ENCODE peak calls at places on chromosomes 16 and 17, in four cellular contexts. One of them, this sample, is unnamed. For H3K9me3, the result is how much of the 10 kb centered on the place peaks cover.

GRCh38 chr17:29205047-29205446 is 24.8 kb upstream of the MYO18A start:
- DNase-seq in CD8-positive, alpha-beta T cell: no peak
- DNase-seq in kidney: no peak
- DNase-seq in HCT116: no peak
- DNase-seq in this sample: no peak

GRCh38 chr17:2782030-2782429 is 14.2 kb upstream of the RAP1GAP2 start:
- DNase-seq in CD8-positive, alpha-beta T cell: no peak
- DNase-seq in kidney: no peak
- DNase-seq in HCT116: no peak
- DNase-seq in this sample: peak

GRCh38 chr16:84532299-84532724 is 27.9 kb upstream of the MEAK7 start:
- DNase-seq in CD8-positive, alpha-beta T cell: no peak
- DNase-seq in kidney: peak
- DNase-seq in HCT116: no peak
- DNase-seq in this sample: no peak

GRCh38 chr17:66676421-66676820 is 158.5 kb upstream of the CACNG5 start:
- DNase-seq in CD8-positive, alpha-beta T cell: no peak
- DNase-seq in kidney: peak
- DNase-seq in HCT116: peak
- DNase-seq in this sample: peak

GRCh38 chr17:83174859-83175550 is 95.6 kb downstream of the METRNL start:
- DNase-seq in CD8-positive, alpha-beta T cell: peak
- DNase-seq in kidney: no peak
- DNase-seq in HCT116: no peak
- DNase-seq in this sample: no peak

GRCh38 chr17:42531455-42532354 is 4.3 kb upstream of the NAGLU start:
- DNase-seq in CD8-positive, alpha-beta T cell: peak
- DNase-seq in kidney: peak
- DNase-seq in HCT116: no peak
- DNase-seq in this sample: peak

GRCh38 chr16:1913327-1914083 is 4.7 kb downstream of the HS3ST6 start:
- DNase-seq in CD8-positive, alpha-beta T cell: no peak
- DNase-seq in kidney: peak
- DNase-seq in HCT116: no peak
- DNase-seq in this sample: peak

GRCh38 chr16:77540656-77541055 is 105.8 kb upstream of the ADAMTS18 start:
- DNase-seq in CD8-positive, alpha-beta T cell: no peak
- DNase-seq in kidney: no peak
- DNase-seq in HCT116: no peak
- DNase-seq in this sample: no peak

GRCh38 chr17:29237476-29238132 is 9.1 kb upstream of the CRYBA1 start:
- DNase-seq in CD8-positive, alpha-beta T cell: no peak
- DNase-seq in kidney: no peak
- DNase-seq in HCT116: peak
- DNase-seq in this sample: no peak

GRCh38 chr17:66549731-66550207 is 247.4 kb downstream of the PRKCA start:
- DNase-seq in CD8-positive, alpha-beta T cell: no peak
- DNase-seq in kidney: no peak
- DNase-seq in HCT116: peak
- DNase-seq in this sample: no peak

GRCh38 chr17:70597774-70598173 is 428.4 kb downstream of the KCNJ2 start:
- DNase-seq in CD8-positive, alpha-beta T cell: no peak
- DNase-seq in kidney: no peak
- DNase-seq in HCT116: no peak
- DNase-seq in this sample: no peak

GRCh38 chr17:78491236-78492115 is 85.7 kb downstream of the DNAH17 start:
- DNase-seq in CD8-positive, alpha-beta T cell: no peak
- DNase-seq in kidney: no peak
- DNase-seq in HCT116: no peak
- DNase-seq in this sample: no peak

GRCh38 chr17:64459284-64459747 is 10.4 kb downstream of the MILR1 start:
- DNase-seq in CD8-positive, alpha-beta T cell: no peak
- DNase-seq in kidney: no peak
- DNase-seq in HCT116: peak
- DNase-seq in this sample: no peak

GRCh38 chr17:61533797-61534196 is 57.2 kb downstream of the NACA2 start:
- DNase-seq in CD8-positive, alpha-beta T cell: no peak
- DNase-seq in kidney: no peak
- DNase-seq in HCT116: no peak
- DNase-seq in this sample: no peak

GRCh38 chr16:89357460-89357859 is 132.9 kb downstream of the ANKRD11 start:
- DNase-seq in CD8-positive, alpha-beta T cell: no peak
- DNase-seq in kidney: peak
- DNase-seq in HCT116: no peak
- DNase-seq in this sample: peak

GRCh38 chr17:75601057-75601987 is 13.7 kb downstream of the MYO15B start:
- DNase-seq in CD8-positive, alpha-beta T cell: peak
- DNase-seq in kidney: peak
- DNase-seq in HCT116: peak
- DNase-seq in this sample: peak

GRCh38 chr17:17781591-17782424 is 55.0 kb downstream of the SREBF1 start:
- DNase-seq in CD8-positive, alpha-beta T cell: peak
- DNase-seq in kidney: peak
- DNase-seq in HCT116: no peak
- DNase-seq in this sample: peak

GRCh38 chr17:37742762-37743611 is 1.9 kb downstream of the HNF1B start:
- DNase-seq in CD8-positive, alpha-beta T cell: no peak
- DNase-seq in kidney: peak
- DNase-seq in HCT116: no peak
- DNase-seq in this sample: no peak

GRCh38 chr16:346587-346986 is 5.9 kb downstream of the AXIN1 start:
- DNase-seq in CD8-positive, alpha-beta T cell: no peak
- DNase-seq in kidney: no peak
- DNase-seq in HCT116: no peak
- DNase-seq in this sample: no peak

GRCh38 chr16:351804-352520 is 561 bp downstream of the AXIN1 start:
- DNase-seq in CD8-positive, alpha-beta T cell: no peak
- DNase-seq in kidney: peak
- DNase-seq in HCT116: no peak
- DNase-seq in this sample: peak

GRCh38 chr16:347203-347602 is 5.3 kb downstream of the AXIN1 start:
- DNase-seq in CD8-positive, alpha-beta T cell: no peak
- DNase-seq in kidney: no peak
- DNase-seq in HCT116: no peak
- DNase-seq in this sample: no peak

GRCh38 chr16:350203-350602 is 2.3 kb downstream of the AXIN1 start:
- DNase-seq in CD8-positive, alpha-beta T cell: no peak
- DNase-seq in kidney: no peak
- DNase-seq in HCT116: no peak
- DNase-seq in this sample: no peak

GRCh38 chr16:349211-349610 is 3.3 kb downstream of the AXIN1 start:
- DNase-seq in CD8-positive, alpha-beta T cell: no peak
- DNase-seq in kidney: no peak
- DNase-seq in HCT116: no peak
- DNase-seq in this sample: no peak
- H3K9me3 ChIP-seq in CD8-positive, alpha-beta T cell: under half
- H3K9me3 ChIP-seq in kidney: under half
- H3K9me3 ChIP-seq in HCT116: under half
- H3K9me3 ChIP-seq in this sample: under half

GRCh38 chr17:72952220-72952619 is 140.3 kb downstream of the SLC39A11 start:
- DNase-seq in CD8-positive, alpha-beta T cell: no peak
- DNase-seq in kidney: no peak
- DNase-seq in HCT116: no peak
- DNase-seq in this sample: no peak
- TF ChIP-seq CTCF in CD8-positive, alpha-beta T cell: no peak
- TF ChIP-seq CTCF in kidney: no peak
- TF ChIP-seq CTCF in HCT116: no peak
- TF ChIP-seq CTCF in this sample: no peak

GRCh38 chr16:85611205-85611454 is 2.0 kb upstream of the GSE1 start:
- DNase-seq in CD8-positive, alpha-beta T cell: no peak
- DNase-seq in kidney: peak
- DNase-seq in HCT116: no peak
- DNase-seq in this sample: no peak

GRCh38 chr16:85609539-85609938 is 3.6 kb upstream of the GSE1 start:
- DNase-seq in CD8-positive, alpha-beta T cell: no peak
- DNase-seq in kidney: no peak
- DNase-seq in HCT116: no peak
- DNase-seq in this sample: no peak

GRCh38 chr16:85608887-85609286 is 4.2 kb upstream of the GSE1 start:
- DNase-seq in CD8-positive, alpha-beta T cell: no peak
- DNase-seq in kidney: no peak
- DNase-seq in HCT116: no peak
- DNase-seq in this sample: no peak

GRCh38 chr16:85610446-85611204 is 2.5 kb upstream of the GSE1 start:
- DNase-seq in CD8-positive, alpha-beta T cell: peak
- DNase-seq in kidney: peak
- DNase-seq in HCT116: peak
- DNase-seq in this sample: peak

DNA sequence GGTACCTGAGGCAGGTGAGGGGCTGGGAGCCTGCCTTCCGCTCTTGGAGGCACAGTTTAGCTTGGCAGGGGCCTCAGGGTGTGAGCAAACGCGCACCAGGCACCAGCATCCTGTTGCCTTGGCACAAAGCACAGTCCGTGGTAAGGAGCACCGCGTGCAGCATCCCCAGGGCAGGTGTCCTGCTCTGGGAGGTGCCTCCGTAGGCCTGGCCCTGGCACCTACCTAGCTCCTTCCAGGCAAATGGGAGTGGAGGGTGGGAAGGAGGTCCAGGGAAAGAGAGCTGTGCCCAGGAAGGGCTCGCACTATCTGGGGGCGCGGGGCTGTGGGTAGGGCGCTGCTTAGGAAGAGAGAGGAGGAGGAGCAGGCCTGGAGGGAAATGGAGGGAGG is 3.1 kb upstream of the GSE1 start:
- DNase-seq in CD8-positive, alpha-beta T cell: no peak
- DNase-seq in kidney: no peak
- DNase-seq in HCT116: no peak
- DNase-seq in this sample: no peak
- H3K4me3 ChIP-seq in CD8-positive, alpha-beta T cell: no peak
- H3K4me3 ChIP-seq in kidney: no peak
- H3K4me3 ChIP-seq in HCT116: peak
- H3K4me3 ChIP-seq in this sample: no peak

DNA sequence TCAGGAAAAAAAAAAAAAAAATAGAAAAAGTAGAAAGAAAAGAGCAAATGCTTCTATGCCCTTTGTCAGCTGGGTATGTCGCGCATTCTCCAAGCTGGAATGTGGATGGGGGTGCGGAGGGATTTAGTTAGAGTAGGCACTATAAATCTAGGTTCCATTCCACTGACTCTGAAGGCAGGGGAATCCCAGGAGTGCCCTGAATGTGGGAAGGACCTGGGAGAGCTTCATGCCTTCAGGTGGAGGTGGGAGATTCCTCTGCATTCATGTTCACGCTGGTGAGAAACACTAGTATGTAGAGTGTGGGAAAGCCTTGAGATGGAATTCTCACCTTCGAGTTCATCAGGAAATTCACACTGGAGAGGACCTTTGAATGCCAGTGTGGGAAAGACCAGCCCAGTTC is 12.4 kb downstream of the ZNF232 start:
- DNase-seq in CD8-positive, alpha-beta T cell: no peak
- DNase-seq in kidney: no peak
- DNase-seq in HCT116: no peak
- DNase-seq in this sample: no peak
- H3K9me3 ChIP-seq in CD8-positive, alpha-beta T cell: under half
- H3K9me3 ChIP-seq in kidney: under half
- H3K9me3 ChIP-seq in HCT116: under half
- H3K9me3 ChIP-seq in this sample: under half

GRCh38 chr17:63436523-63437110 is 9.5 kb downstream of the CYB561 start:
- DNase-seq in CD8-positive, alpha-beta T cell: no peak
- DNase-seq in kidney: peak
- DNase-seq in HCT116: peak
- DNase-seq in this sample: no peak
- TF ChIP-seq CTCF in CD8-positive, alpha-beta T cell: no peak
- TF ChIP-seq CTCF in kidney: no peak
- TF ChIP-seq CTCF in HCT116: peak
- TF ChIP-seq CTCF in this sample: peak

This sample was measured in upper lobe of right lung.